ENCODE peak calls at places on chromosomes 7 and 10, in four cellular contexts. P is GM23338, W is HL-60, X is AG04450. E is an unnamed sample.

GRCh38 chr7:108442039-108442568 is 14.1 kb downstream of the NRCAM start:
- DNase-seq in W (no peak), P (no peak), X (no peak), E (no peak)

GRCh38 chr7:85736085-85736484 is 549.2 kb upstream of the SEMA3D start:
- DNase-seq in X (no peak), W (no peak), P (no peak), E (no peak)

GRCh38 chr10:60485025-60485424 is 95.3 kb upstream of the ANK3 start:
- DNase-seq in P (no peak), X (no peak), W (no peak), E (no peak)

GRCh38 chr7:79159040-79159664 is 294.3 kb downstream of the MAGI2 start:
- DNase-seq in W (no peak), P (peak), X (no peak), E (no peak)

GRCh38 chr10:72694476-72695369 is 2.8 kb downstream of the MCU start:
- DNase-seq in X (no peak), P (no peak), W (peak), E (no peak)

GRCh38 chr7:84102213-84102612 is 92.4 kb downstream of the SEMA3A start:
- DNase-seq in X (no peak), W (no peak), P (no peak), E (no peak)

GRCh38 chr7:107810626-107811025 is 7.6 kb upstream of the SLC26A3 start:
- DNase-seq in P (peak), X (no peak), W (no peak), E (no peak)

GRCh38 chr10:97399843-97400545 is 1.1 kb downstream of the RRP12 start:
- DNase-seq in P (peak), X (peak), W (peak), E (peak)

GRCh38 chr7:81150951-81151361 is 232.1 kb upstream of the SEMA3C start:
- DNase-seq in X (no peak), W (no peak), P (no peak), E (no peak)

GRCh38 chr10:63465293-63466167 is at the start of gene JMJD1C:
- DNase-seq in X (peak), W (peak), P (peak), E (peak)

GRCh38 chr7:106155027-106155426 is 42.9 kb upstream of the SYPL1 start:
- DNase-seq in X (no peak), W (no peak), P (no peak), E (no peak)

GRCh38 chr10:120824864-120825263 is 26.3 kb upstream of the WDR11 start:
- DNase-seq in X (no peak), W (peak), P (peak), E (peak)

GRCh38 chr7:136134503-136134902 is 157.3 kb upstream of the MTPN start:
- DNase-seq in W (no peak), P (peak), X (no peak), E (no peak)

GRCh38 chr7:42886129-42886528 is 25.7 kb downstream of the C7orf25 start:
- DNase-seq in W (no peak), P (peak), X (no peak), E (no peak)

GRCh38 chr10:125014086-125014830 is 72.3 kb downstream of the ZRANB1 start:
- DNase-seq in W (no peak), P (no peak), X (no peak), E (no peak)

GRCh38 chr10:110057461-110057860 is 49.7 kb downstream of the ADD3 start:
- DNase-seq in X (no peak), W (no peak), P (no peak), E (no peak)

DNA sequence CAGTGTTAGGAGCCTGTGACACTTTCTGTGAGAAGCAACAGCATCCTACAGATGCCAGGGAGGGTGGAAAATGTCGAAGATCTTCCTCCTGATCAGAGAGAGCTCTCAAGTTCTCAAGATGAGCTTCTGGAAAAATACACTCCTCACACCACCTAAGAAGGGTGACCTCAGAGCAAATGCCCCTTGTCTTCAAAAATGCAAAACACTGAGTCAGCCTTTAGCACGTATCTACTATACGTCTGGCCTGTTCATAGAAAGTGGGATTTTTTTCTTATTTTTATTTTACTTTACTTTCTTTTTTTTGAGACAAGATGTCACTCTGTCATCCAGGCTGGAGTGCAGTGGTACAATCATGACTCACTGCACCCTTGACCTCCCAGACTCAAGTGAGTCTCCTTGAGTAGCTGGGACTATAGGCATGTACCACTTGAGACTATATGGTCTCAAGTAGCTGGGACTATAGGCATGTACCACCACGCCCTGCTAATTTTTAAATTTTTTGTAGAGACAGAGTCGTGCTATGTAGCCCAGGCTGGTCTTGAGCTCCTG is 57.0 kb downstream of the AFAP1L2 start:
- DNase-seq in X (no peak), P (no peak), W (no peak), E (no peak)
- H3K27ac ChIP-seq in X (no peak), P (no peak), W (no peak), E (peak)

GRCh38 chr7:12211054-12212050 is at the start of gene TMEM106B:
- DNase-seq in X (peak), W (peak), P (peak), E (peak)

GRCh38 chr7:12212051-12212485 is 974 bp downstream of the TMEM106B start:
- DNase-seq in W (no peak), P (peak), X (no peak), E (no peak)

GRCh38 chr7:12207046-12207445 is 4.0 kb upstream of the TMEM106B start:
- DNase-seq in W (no peak), P (no peak), X (no peak), E (no peak)

DNA sequence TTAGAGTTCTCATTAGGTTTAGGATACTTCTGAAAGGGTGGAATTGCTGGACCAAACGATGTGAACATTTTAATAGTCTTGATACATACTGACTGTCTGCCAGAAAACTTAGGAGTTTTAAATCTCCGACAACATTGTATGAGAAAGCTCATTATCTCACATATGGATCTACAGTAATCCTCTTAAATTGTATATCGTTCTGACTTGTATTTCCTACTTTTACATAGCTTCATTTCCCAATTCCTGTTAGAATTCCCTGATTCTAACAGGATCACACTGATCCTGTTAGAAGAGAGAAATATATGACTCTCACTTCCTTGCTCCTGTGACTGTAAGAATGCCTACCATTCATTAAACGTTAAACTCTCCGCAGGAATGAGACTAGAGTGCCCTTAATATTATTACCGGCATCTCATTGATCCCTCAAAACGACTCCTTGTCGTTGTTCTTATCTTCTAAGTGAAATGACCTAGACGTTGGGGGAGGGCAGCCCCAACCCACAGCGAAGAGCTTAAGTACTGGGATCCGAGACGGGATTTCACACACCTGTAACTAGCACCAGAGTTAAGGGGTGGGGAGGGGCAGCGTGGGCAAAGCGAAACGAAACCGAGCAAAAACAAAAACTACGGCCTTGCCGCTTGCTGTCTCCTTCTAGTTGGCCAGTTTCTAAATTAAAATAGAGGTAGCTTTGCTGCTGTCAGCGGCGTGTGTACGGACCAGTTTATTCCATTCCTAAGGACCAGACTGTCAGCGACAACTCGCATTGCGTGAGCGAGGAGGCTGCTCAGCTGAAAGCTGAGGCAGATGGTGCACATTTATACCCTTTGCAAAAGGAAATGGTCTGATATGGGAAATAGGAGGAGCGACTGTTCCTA is 678 bp upstream of the TMEM106B start:
- DNase-seq in X (no peak), W (no peak), P (peak), E (peak)
- H3K27ac ChIP-seq in X (no peak), W (peak), P (peak), E (peak)

DNA sequence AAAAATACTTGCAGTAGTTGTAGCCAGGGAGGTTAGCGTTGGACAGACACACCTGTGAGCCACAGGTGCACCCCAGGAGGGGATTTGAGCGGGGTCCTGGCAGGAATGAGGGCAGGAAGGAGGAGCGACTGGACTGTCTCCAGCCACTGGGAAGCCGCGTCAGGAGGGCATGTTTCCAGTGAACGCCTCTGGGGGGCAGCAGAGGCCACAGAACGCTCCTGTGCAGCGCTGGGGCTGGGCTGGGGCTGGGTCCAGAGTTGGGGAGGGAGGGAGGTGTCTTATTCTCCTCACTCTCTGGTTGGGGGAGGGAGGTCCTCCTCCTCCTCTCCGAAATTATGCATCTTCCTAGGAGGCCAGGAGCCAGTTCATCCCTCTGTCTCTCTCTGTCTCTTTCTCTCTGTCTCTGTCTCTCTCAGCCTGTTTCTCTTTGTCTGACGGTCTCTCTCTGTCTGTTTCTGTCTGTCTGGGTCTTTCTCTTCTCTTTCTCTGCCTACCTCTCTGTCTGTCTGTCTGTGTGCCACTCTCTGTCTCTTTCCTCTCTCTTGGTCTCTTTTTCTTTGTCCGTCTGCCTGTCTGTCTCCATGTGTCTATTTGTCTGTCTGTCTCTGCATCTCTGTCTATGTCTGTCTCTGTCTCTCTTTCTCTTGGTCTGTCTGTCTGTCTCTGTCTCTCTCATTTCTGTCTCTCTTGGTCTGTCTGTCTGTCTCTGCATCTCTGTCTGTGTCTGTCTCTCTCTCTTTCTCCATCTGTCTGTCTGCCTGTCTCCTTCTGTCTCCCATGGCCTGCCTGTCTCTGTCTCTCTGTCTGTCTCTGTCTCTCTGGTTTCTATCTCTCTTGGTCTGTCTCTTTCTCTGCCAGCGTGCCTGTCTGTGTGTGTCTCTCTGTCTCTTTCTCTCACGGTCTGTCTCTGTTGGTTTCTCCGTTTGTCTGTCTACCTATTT is 9.9 kb upstream of the PSMG3 start:
- DNase-seq in P (peak), W (peak), X (no peak), E (peak)
- H3K27ac ChIP-seq in P (no peak), W (no peak), X (no peak), E (no peak)

DNA sequence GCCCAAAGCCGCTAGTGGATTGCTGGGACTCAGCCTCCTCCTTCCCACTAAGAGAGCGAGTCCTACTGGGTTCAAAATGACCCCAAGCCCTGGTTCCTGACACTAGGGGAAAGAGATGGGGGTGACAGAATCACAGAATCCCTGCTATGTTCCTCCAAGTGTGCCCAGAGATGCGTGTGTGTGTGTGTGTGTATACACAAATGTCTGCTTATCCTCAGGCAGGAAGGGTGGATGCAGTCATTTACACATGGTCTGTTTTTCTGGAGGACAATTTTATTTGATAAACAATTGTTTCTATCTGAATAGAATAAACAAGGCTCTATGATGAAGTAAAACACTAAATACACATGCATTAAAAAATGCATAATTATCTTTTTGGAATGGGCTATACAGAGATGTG is 1.2 kb upstream of the PLAU start:
- DNase-seq in X (no peak), W (no peak), P (no peak), E (no peak)
- H3K27ac ChIP-seq in X (peak), W (peak), P (no peak), E (peak)

GRCh38 chr7:41459623-41460256 is 243.2 kb downstream of the INHBA start:
- DNase-seq in X (no peak), W (peak), P (no peak), E (no peak)
- H3K27ac ChIP-seq in X (no peak), W (peak), P (no peak), E (no peak)

GRCh38 chr7:112485766-112486165 is 5.0 kb downstream of the LSMEM1 start:
- DNase-seq in P (no peak), X (no peak), W (no peak), E (no peak)

GRCh38 chr7:112481833-112482669 is 1.3 kb downstream of the LSMEM1 start:
- DNase-seq in W (no peak), X (no peak), P (peak), E (peak)

GRCh38 chr7:112481337-112481736 is 546 bp downstream of the LSMEM1 start:
- DNase-seq in W (no peak), P (no peak), X (no peak), E (no peak)

GRCh38 chr7:112487457-112487856 is 6.7 kb downstream of the LSMEM1 start:
- DNase-seq in X (no peak), P (no peak), W (no peak), E (no peak)

GRCh38 chr7:112484671-112485097 is 3.9 kb downstream of the LSMEM1 start:
- DNase-seq in X (peak), W (no peak), P (no peak), E (no peak)
- H3K27ac ChIP-seq in X (peak), W (no peak), P (no peak), E (peak)

E was measured in transverse colon.